ENCODE peak calls at places on chromosomes 3 and 15, in eight cellular contexts. R is pancreas, P is fibroblast of lung, Z is colonic mucosa, Y is A549, V is cardiac muscle cell, Q is HCT116, B is IMR-90. D is an unnamed sample.

GRCh38 chr15:74545776-74546656 is 5.0 kb downstream of the ARID3B start:
- DNase-seq in Z (peak; percentile 97), R (peak; percentile 99), Y (peak; percentile 65), V (peak; percentile 100), Q (peak; percentile 93), B (peak; percentile 100), P (peak; percentile 100), D (peak; percentile 69)

GRCh38 chr15:89399390-89400120 is 64.9 kb upstream of the POLG start:
- DNase-seq in R (peak; percentile 11), V (no peak), P (no peak), B (no peak), Z (peak; percentile 27), Q (no peak), Y (peak; percentile 90), D (peak; percentile 51)

GRCh38 chr3:117104792-117105191 is 395.2 kb downstream of the TUSC7 start:
- DNase-seq in Y (no peak), R (no peak), Q (no peak), P (no peak), V (no peak), Z (no peak), B (peak; percentile 55), D (no peak)

GRCh38 chr3:105656607-105657504 is 212.0 kb downstream of the CBLB start:
- DNase-seq in Q (no peak), Y (no peak), V (no peak), R (no peak), Z (no peak), P (no peak), B (no peak), D (no peak)

GRCh38 chr3:132006605-132007204 is 28.1 kb downstream of the CPNE4 start:
- DNase-seq in Y (peak; percentile 4), P (peak; percentile 43), Q (peak; percentile 13), V (peak; percentile 59), R (peak; percentile 8), Z (peak; percentile 28), B (peak; percentile 24), D (no peak)

GRCh38 chr3:134147411-134147810 is 103.2 kb downstream of the RYK start:
- DNase-seq in Z (no peak), V (no peak), Y (no peak), Q (no peak), B (no peak), R (no peak), P (no peak), D (no peak)

GRCh38 chr3:178325330-178325729 is 210.9 kb upstream of the KCNMB2 start:
- DNase-seq in V (peak; percentile 78), P (peak; percentile 75), Z (no peak), R (no peak), Y (no peak), B (peak; percentile 64), Q (no peak), D (no peak)

GRCh38 chr3:188326111-188326510 is 172.2 kb downstream of the LPP start:
- DNase-seq in V (peak; percentile 47), R (no peak), B (no peak), Q (no peak), Z (no peak), P (peak; percentile 67), Y (no peak), D (no peak)

GRCh38 chr3:173001622-173002021 is 139.4 kb downstream of the SPATA16 start:
- DNase-seq in V (no peak), P (no peak), R (no peak), Z (no peak), B (no peak), Y (no peak), Q (no peak), D (no peak)

GRCh38 chr3:127570520-127570919 is 20.0 kb downstream of the TPRA1 start:
- DNase-seq in Q (no peak), R (no peak), Y (no peak), P (no peak), B (no peak), Z (no peak), V (no peak), D (no peak)

GRCh38 chr3:160941885-160942494 is 163.2 kb downstream of the B3GALNT1 start:
- DNase-seq in Y (peak; percentile 22), Z (peak; percentile 84), R (peak; percentile 51), B (peak; percentile 61), P (peak; percentile 77), V (peak; percentile 82), Q (peak; percentile 58), D (peak; percentile 60)

GRCh38 chr3:121330118-121330517 is 215.7 kb downstream of the POLQ start:
- DNase-seq in B (no peak), R (no peak), P (no peak), V (no peak), Z (no peak), Q (no peak), Y (no peak), D (no peak)

GRCh38 chr3:52798978-52799476 is 4.4 kb downstream of the ITIH3 start:
- DNase-seq in Y (peak; percentile 52), R (no peak), V (peak; percentile 9), P (no peak), B (no peak), Q (peak; percentile 31), Z (peak; percentile 27), D (no peak)

GRCh38 chr3:23785882-23786281 is 19.9 kb upstream of the UBE2E1 start:
- DNase-seq in R (no peak), Q (no peak), P (no peak), B (no peak), Z (no peak), Y (no peak), V (no peak), D (no peak)

GRCh38 chr15:99634576-99634975 is 68.8 kb downstream of the MEF2A start:
- DNase-seq in Z (no peak), Y (no peak), V (no peak), R (no peak), B (no peak), P (no peak), Q (no peak), D (no peak)

DNA sequence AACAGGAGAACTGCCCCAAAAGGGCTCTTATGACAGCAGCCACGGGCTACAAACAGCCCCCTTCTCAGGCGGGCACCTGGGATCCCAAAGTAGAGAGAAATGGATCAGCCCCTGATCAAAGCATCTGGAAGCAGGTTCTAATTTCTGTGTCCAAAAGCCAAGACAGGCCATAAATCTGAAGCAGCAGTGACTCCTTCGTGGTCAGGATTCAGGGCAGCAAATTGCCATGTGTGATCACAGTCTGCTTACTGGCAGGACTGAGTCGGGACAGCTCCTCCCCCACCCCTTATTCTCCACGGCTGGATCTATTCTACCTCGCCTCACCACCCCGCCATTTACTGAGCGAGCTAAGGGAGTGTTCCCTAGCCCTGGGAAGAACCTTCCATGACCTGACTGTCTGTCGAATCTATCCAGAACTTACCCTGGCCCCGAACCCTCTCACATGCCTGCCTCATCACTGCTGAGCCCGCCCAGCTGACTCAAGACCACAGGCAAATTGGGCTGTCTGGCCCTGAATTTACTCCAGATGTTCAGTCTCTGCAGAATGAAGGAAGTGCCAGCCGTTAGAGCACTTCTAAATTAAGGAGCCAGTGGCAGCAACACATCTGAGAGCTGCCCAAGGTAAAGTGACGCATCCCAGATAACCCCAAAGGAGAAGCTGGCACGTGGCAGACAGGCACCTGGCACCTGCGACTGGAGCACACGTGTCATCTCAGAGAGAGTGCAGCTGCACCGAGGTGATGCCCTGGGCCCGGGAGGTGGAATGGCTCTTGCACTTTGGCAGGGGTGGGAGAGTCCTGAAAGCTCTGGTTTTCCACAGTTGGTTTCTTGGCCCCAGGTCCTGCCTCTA is 1.3 kb downstream of the LRRC15 start:
- DNase-seq in Q (no peak), V (peak; percentile 27), Y (no peak), Z (no peak), P (peak; percentile 58), R (no peak), B (peak; percentile 60), D (no peak)
- H3K4me1 ChIP-seq in Q (peaks cover 8% of the 10 kb centered on the region), V (peaks cover 10% of the 10 kb centered on the region), Y (peaks cover 6% of the 10 kb centered on the region), Z (no peaks in the 10 kb centered on the region), P (peaks cover 23% of the 10 kb centered on the region), R (no peaks in the 10 kb centered on the region), B (peaks cover 30% of the 10 kb centered on the region), D (no peaks in the 10 kb centered on the region)

GRCh38 chr3:1380926-1381646 is 288.3 kb downstream of the CNTN6 start:
- DNase-seq in V (no peak), Y (no peak), Q (no peak), R (no peak), P (no peak), B (no peak), Z (no peak), D (no peak)
- H3K9me3 ChIP-seq in V (no peaks in the 10 kb centered on the region), Y (peaks cover 3% of the 10 kb centered on the region), Q (peaks cover 7% of the 10 kb centered on the region), R (no peaks in the 10 kb centered on the region), P (no peaks in the 10 kb centered on the region), B (peaks cover 5% of the 10 kb centered on the region), Z (no peaks in the 10 kb centered on the region), D (no peaks in the 10 kb centered on the region)

GRCh38 chr3:145355175-145355574 is 805.8 kb downstream of the PLOD2 start:
- DNase-seq in R (no peak), V (no peak), Y (no peak), Z (no peak), B (no peak), Q (no peak), P (no peak), D (no peak)
- H3K4me1 ChIP-seq in R (no peaks in the 10 kb centered on the region), V (no peaks in the 10 kb centered on the region), Y (no peaks in the 10 kb centered on the region), Z (no peaks in the 10 kb centered on the region), B (no peaks in the 10 kb centered on the region), Q (no peaks in the 10 kb centered on the region), P (no peaks in the 10 kb centered on the region), D (no peaks in the 10 kb centered on the region)

DNA sequence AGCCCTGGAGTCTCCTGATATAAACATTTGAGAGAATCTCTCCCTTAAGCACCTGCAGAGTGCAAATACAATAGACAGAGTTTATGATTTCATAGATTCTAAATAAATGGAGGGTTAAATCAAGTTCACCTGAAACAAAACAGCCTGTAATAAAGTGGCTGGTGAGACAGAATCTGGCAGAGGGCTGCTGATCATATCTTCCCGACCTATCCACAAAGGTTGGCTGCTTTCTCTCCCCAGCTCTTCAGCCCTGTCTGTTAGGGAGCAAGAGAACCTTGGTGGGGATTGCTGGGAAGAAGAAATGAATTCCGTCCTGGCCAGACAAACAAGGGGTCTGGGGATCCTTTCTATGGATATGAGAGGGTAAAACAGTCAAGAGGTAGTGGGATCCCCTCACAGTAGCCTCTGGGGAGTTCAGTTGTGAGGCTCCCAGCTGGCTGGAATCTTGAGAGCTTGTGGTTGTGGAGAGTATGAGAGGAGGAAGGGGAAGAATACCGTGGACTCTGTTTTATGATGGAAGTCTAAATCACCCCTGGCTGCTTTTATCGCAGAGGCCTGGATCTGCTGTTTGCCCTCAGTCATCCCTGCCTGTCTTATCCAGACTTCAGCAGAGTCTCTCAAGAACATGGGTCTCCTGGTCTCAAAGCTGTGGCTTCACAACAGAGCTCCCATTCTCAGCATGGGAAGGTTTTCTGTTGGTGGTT is 451.3 kb downstream of the NTRK3 start:
- DNase-seq in P (no peak), R (no peak), Z (no peak), B (no peak), Q (no peak), Y (no peak), V (no peak), D (no peak)
- H3K9me3 ChIP-seq in P (no peaks in the 10 kb centered on the region), R (no peaks in the 10 kb centered on the region), Z (no peaks in the 10 kb centered on the region), B (no peaks in the 10 kb centered on the region), Q (peaks cover 5% of the 10 kb centered on the region), Y (no peaks in the 10 kb centered on the region), V (no peaks in the 10 kb centered on the region), D (no peaks in the 10 kb centered on the region)